ENCODE peak calls at places on chromosomes 3 and 15, in four cellular contexts. T is K562, U is A549, W is HepG2. C is an unnamed sample.

GRCh38 chr3:10274601-10275000 is 18.1 kb downstream of the GHRL start:
- DNase-seq in T (no peak), U (no peak), W (no peak), C (no peak)

GRCh38 chr3:71389911-71390573 is 193.5 kb downstream of the FOXP1 start:
- DNase-seq in W (peak), U (peak), T (no peak), C (no peak)

GRCh38 chr3:108662141-108662738 is 72.7 kb downstream of the DZIP3 start:
- DNase-seq in U (peak), W (peak), T (peak), C (peak)

GRCh38 chr15:67548862-67549651 is 6.6 kb downstream of the MAP2K5 start:
- DNase-seq in W (no peak), T (no peak), U (no peak), C (peak)

GRCh38 chr3:5653426-5653825 is 465.9 kb downstream of the EDEM1 start:
- DNase-seq in U (no peak), W (no peak), T (no peak), C (no peak)

GRCh38 chr3:179768080-179768479 is 115.2 kb downstream of the USP13 start:
- DNase-seq in T (peak), W (no peak), U (peak), C (peak)

GRCh38 chr15:63950911-63951481 is 95.3 kb downstream of the DAPK2 start:
- DNase-seq in W (no peak), T (no peak), U (no peak), C (no peak)

GRCh38 chr3:71208273-71209095 is 375.0 kb downstream of the FOXP1 start:
- DNase-seq in T (peak), U (peak), W (peak), C (peak)

GRCh38 chr3:151439652-151440125 is 21.2 kb downstream of the IGSF10 start:
- DNase-seq in W (peak), T (peak), U (peak), C (peak)

GRCh38 chr3:196073188-196073838 is 8.6 kb downstream of the TFRC start:
- DNase-seq in T (peak), W (peak), U (peak), C (peak)

GRCh38 chr3:183341545-183342288 is 86.7 kb downstream of the MCF2L2 start:
- DNase-seq in T (no peak), W (no peak), U (no peak), C (no peak)

GRCh38 chr3:177447938-177448337 is 250.7 kb upstream of the TBL1XR1 start:
- DNase-seq in T (no peak), W (no peak), U (no peak), C (no peak)

GRCh38 chr3:49460188-49460885 is 9.7 kb upstream of the DAG1 start:
- DNase-seq in W (no peak), T (no peak), U (no peak), C (no peak)

GRCh38 chr3:23993556-23994246 is 48.6 kb downstream of the NR1D2 start:
- DNase-seq in T (no peak), W (no peak), U (no peak), C (no peak)

GRCh38 chr15:96334705-96335428 is 4.4 kb downstream of the NR2F2 start:
- DNase-seq in W (no peak), U (no peak), T (no peak), C (no peak)

GRCh38 chr3:73786346-73786807 is 161.6 kb upstream of the PDZRN3 start:
- DNase-seq in T (no peak), U (no peak), W (no peak), C (no peak)

GRCh38 chr15:59456114-59456513 is 18.1 kb downstream of the FAM81A start:
- DNase-seq in T (no peak), U (no peak), W (no peak), C (no peak)
- TF ChIP-seq MYC in T (no peak), U (no peak), W (no peak), C (no peak)

GRCh38 chr3:66934041-66934440 is 64.1 kb upstream of the KBTBD8 start:
- DNase-seq in W (no peak), U (no peak), T (no peak), C (no peak)

GRCh38 chr3:66933233-66933632 is 64.9 kb upstream of the KBTBD8 start:
- DNase-seq in U (no peak), T (no peak), W (no peak), C (no peak)

GRCh38 chr3:66938338-66938963 is 59.7 kb upstream of the KBTBD8 start:
- DNase-seq in W (peak), T (peak), U (peak), C (peak)
- TF ChIP-seq MAX in W (no peak), T (no peak), U (no peak), C (no peak)

GRCh38 chr3:171026584-171027293 is at the start of gene SLC2A2:
- DNase-seq in U (no peak), T (no peak), W (peak), C (no peak)

GRCh38 chr3:171023566-171023965 is 3.0 kb downstream of the SLC2A2 start:
- DNase-seq in T (no peak), U (no peak), W (no peak), C (no peak)

GRCh38 chr3:171028779-171029232 is 2.3 kb upstream of the SLC2A2 start:
- DNase-seq in T (no peak), W (no peak), U (no peak), C (no peak)

GRCh38 chr3:171028025-171028778 is 1.7 kb upstream of the SLC2A2 start:
- DNase-seq in W (peak), T (peak), U (no peak), C (no peak)
- TF ChIP-seq MYC in W (peak), T (no peak), U (no peak), C (no peak)

DNA sequence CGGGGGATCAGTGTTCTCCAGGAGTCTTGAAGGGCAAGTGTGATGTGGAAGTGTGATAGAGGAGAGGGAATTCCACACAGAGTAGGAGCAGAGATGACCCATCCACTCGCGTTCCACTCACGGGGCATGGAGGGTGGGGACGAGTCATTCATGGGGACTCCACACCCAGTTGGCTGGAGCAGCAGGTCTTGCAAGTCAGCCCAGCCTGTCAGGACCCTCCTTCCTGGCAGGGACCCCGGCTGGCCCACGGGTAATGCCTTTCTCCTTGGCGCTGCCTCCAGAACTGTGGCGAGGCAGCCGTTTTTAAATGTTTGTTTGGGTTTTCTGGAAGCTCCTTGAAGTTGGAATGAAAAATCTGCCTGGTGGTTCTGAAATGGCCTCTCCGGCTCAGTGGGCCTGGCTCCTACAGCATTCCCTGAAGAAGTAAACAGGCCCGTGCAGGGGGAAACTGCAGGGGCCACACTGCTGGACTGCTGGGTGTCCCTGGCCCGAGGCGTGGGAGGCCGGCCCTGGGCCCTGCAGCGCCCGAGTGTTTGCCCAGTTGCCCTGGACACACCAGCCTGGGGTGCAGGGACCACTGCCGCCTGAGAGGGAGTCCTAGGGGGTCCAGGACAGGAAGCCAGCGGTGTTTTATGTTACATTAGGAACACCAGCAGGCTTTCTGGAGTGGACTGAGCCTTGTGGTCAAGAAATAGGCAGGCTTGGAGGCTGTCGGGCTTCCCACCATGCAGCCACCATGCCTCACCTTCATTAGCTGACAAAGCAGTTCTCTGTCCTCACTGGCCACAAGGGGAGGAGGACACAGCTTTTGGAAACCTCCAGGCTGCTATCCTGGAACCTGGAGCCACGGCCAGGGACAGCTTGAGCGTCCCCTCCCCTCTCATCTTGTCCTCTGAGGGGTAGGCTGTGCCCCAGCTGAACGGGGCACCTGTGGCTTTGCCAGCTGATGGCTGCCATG is 61.3 kb downstream of the CEMIP start:
- DNase-seq in U (no peak), W (peak), T (no peak), C (no peak)
- TF ChIP-seq MAX in U (no peak), W (no peak), T (no peak), C (no peak)

C was measured in NB4.